ENCODE peak calls at places on chromosome 16, in four cellular contexts. One of them, this sample, is unnamed.
A peak's percentile ranks its signal among the peaks of the same experiment; 100 is the strongest.

GRCh38 chr16:9075299-9076071 is 16.0 kb upstream of the HAPSTR1 start:
- DNase-seq in foreskin fibroblast: no peak
- DNase-seq in CD4-positive, alpha-beta T cell: no peak
- DNase-seq in tibial nerve: no peak
- DNase-seq in this sample: no peak

GRCh38 chr16:82628741-82629140 is 2.0 kb downstream of the CDH13 start:
- DNase-seq in tibial nerve: no peak
- DNase-seq in CD4-positive, alpha-beta T cell: no peak
- DNase-seq in foreskin fibroblast: no peak
- DNase-seq in this sample: no peak

GRCh38 chr16:29993191-29993902 is 2.1 kb downstream of the HIRIP3 start:
- DNase-seq in foreskin fibroblast: no peak
- DNase-seq in tibial nerve: no peak
- DNase-seq in CD4-positive, alpha-beta T cell: no peak
- DNase-seq in this sample: no peak

GRCh38 chr16:57305159-57305811 is 20.8 kb upstream of the PLLP start:
- DNase-seq in CD4-positive, alpha-beta T cell: no peak
- DNase-seq in tibial nerve: no peak
- DNase-seq in foreskin fibroblast: no peak
- DNase-seq in this sample: peak; percentile 82

GRCh38 chr16:57071840-57072541 is 20.4 kb upstream of the CPNE2 start:
- DNase-seq in CD4-positive, alpha-beta T cell: no peak
- DNase-seq in foreskin fibroblast: peak; percentile 40
- DNase-seq in tibial nerve: no peak
- DNase-seq in this sample: no peak

GRCh38 chr16:66278111-66278531 is 88.4 kb upstream of the CDH5 start:
- DNase-seq in foreskin fibroblast: no peak
- DNase-seq in CD4-positive, alpha-beta T cell: no peak
- DNase-seq in tibial nerve: no peak
- DNase-seq in this sample: peak; percentile 53

GRCh38 chr16:75456971-75457370 is 7.5 kb downstream of the TMEM170A start:
- DNase-seq in tibial nerve: no peak
- DNase-seq in foreskin fibroblast: no peak
- DNase-seq in CD4-positive, alpha-beta T cell: no peak
- DNase-seq in this sample: no peak

GRCh38 chr16:75267631-75268264 is 16.3 kb upstream of the BCAR1 start:
- DNase-seq in CD4-positive, alpha-beta T cell: no peak
- DNase-seq in tibial nerve: no peak
- DNase-seq in foreskin fibroblast: no peak
- DNase-seq in this sample: peak; percentile 86

GRCh38 chr16:46961373-46962353 is 11.8 kb downstream of the DNAJA2 start:
- DNase-seq in CD4-positive, alpha-beta T cell: no peak
- DNase-seq in foreskin fibroblast: peak; percentile 20
- DNase-seq in tibial nerve: no peak
- DNase-seq in this sample: no peak

GRCh38 chr16:73020409-73020884 is 27.5 kb downstream of the ZFHX3 start:
- DNase-seq in CD4-positive, alpha-beta T cell: no peak
- DNase-seq in foreskin fibroblast: peak; percentile 97
- DNase-seq in tibial nerve: peak; percentile 73
- DNase-seq in this sample: peak; percentile 66

GRCh38 chr16:16828913-16829398 is 450.0 kb downstream of the NPIPA7 start:
- DNase-seq in CD4-positive, alpha-beta T cell: no peak
- DNase-seq in tibial nerve: no peak
- DNase-seq in foreskin fibroblast: no peak
- DNase-seq in this sample: no peak

GRCh38 chr16:72098936-72099335 is 5.3 kb downstream of the DHX38 start:
- DNase-seq in tibial nerve: no peak
- DNase-seq in foreskin fibroblast: no peak
- DNase-seq in CD4-positive, alpha-beta T cell: no peak
- DNase-seq in this sample: no peak

GRCh38 chr16:12574721-12575120 is 229.0 kb downstream of the CPPED1 start:
- DNase-seq in foreskin fibroblast: no peak
- DNase-seq in tibial nerve: no peak
- DNase-seq in CD4-positive, alpha-beta T cell: no peak
- DNase-seq in this sample: peak; percentile 64

GRCh38 chr16:82655720-82656500 is 29.1 kb downstream of the CDH13 start:
- DNase-seq in CD4-positive, alpha-beta T cell: no peak
- DNase-seq in foreskin fibroblast: no peak
- DNase-seq in tibial nerve: no peak
- DNase-seq in this sample: no peak

GRCh38 chr16:58442547-58442946 is 50.3 kb downstream of the GINS3 start:
- DNase-seq in foreskin fibroblast: no peak
- DNase-seq in CD4-positive, alpha-beta T cell: no peak
- DNase-seq in tibial nerve: no peak
- DNase-seq in this sample: no peak

GRCh38 chr16:59463776-59464175 is 729.7 kb upstream of the GOT2 start:
- DNase-seq in foreskin fibroblast: no peak
- DNase-seq in tibial nerve: no peak
- DNase-seq in CD4-positive, alpha-beta T cell: no peak
- DNase-seq in this sample: no peak

GRCh38 chr16:54936086-54936978 is 5.7 kb downstream of the IRX5 start:
- DNase-seq in foreskin fibroblast: peak; percentile 63
- DNase-seq in tibial nerve: no peak
- DNase-seq in CD4-positive, alpha-beta T cell: no peak
- DNase-seq in this sample: no peak

GRCh38 chr16:29231231-29231630 is 175.3 kb downstream of the NPIPB11 start:
- DNase-seq in foreskin fibroblast: peak; percentile 9
- DNase-seq in CD4-positive, alpha-beta T cell: no peak
- DNase-seq in tibial nerve: peak; percentile 4
- DNase-seq in this sample: peak; percentile 10

GRCh38 chr16:57277586-57277985 is 6.9 kb downstream of the PLLP start:
- DNase-seq in foreskin fibroblast: peak; percentile 47
- DNase-seq in tibial nerve: no peak
- DNase-seq in CD4-positive, alpha-beta T cell: peak; percentile 28
- DNase-seq in this sample: no peak

GRCh38 chr16:3963203-3963602 is 82.7 kb upstream of the CREBBP start:
- DNase-seq in foreskin fibroblast: no peak
- DNase-seq in tibial nerve: no peak
- DNase-seq in CD4-positive, alpha-beta T cell: peak; percentile 14
- DNase-seq in this sample: no peak

GRCh38 chr16:31706925-31707324 is 166.7 kb upstream of the ZNF267 start:
- DNase-seq in foreskin fibroblast: no peak
- DNase-seq in tibial nerve: no peak
- DNase-seq in CD4-positive, alpha-beta T cell: no peak
- DNase-seq in this sample: no peak

GRCh38 chr16:24419709-24420108 is 119.7 kb upstream of the RBBP6 start:
- DNase-seq in foreskin fibroblast: no peak
- DNase-seq in CD4-positive, alpha-beta T cell: no peak
- DNase-seq in tibial nerve: no peak
- DNase-seq in this sample: no peak

GRCh38 chr16:17365211-17365541 is 105.6 kb downstream of the XYLT1 start:
- DNase-seq in CD4-positive, alpha-beta T cell: no peak
- DNase-seq in foreskin fibroblast: no peak
- DNase-seq in tibial nerve: no peak
- DNase-seq in this sample: no peak

GRCh38 chr16:29820271-29820701 is at the start of gene MVP:
- DNase-seq in tibial nerve: peak; percentile 62
- DNase-seq in CD4-positive, alpha-beta T cell: peak; percentile 39
- DNase-seq in foreskin fibroblast: peak; percentile 77
- DNase-seq in this sample: no peak

GRCh38 chr16:83345846-83346245 is 461.9 kb upstream of the HSBP1 start:
- DNase-seq in tibial nerve: no peak
- DNase-seq in CD4-positive, alpha-beta T cell: no peak
- DNase-seq in foreskin fibroblast: no peak
- DNase-seq in this sample: no peak

GRCh38 chr16:68086336-68086821 is 1.2 kb downstream of the NFATC3 start:
- DNase-seq in tibial nerve: no peak
- DNase-seq in CD4-positive, alpha-beta T cell: no peak
- DNase-seq in foreskin fibroblast: peak; percentile 34
- DNase-seq in this sample: no peak

GRCh38 chr16:68083239-68083781 is 1.9 kb upstream of the NFATC3 start:
- DNase-seq in foreskin fibroblast: no peak
- DNase-seq in tibial nerve: no peak
- DNase-seq in CD4-positive, alpha-beta T cell: no peak
- DNase-seq in this sample: peak; percentile 71

GRCh38 chr16:68083861-68084503 is 1.2 kb upstream of the NFATC3 start:
- DNase-seq in tibial nerve: no peak
- DNase-seq in CD4-positive, alpha-beta T cell: no peak
- DNase-seq in foreskin fibroblast: peak; percentile 54
- DNase-seq in this sample: no peak

GRCh38 chr16:68085259-68086071 is at the start of gene NFATC3:
- DNase-seq in foreskin fibroblast: peak; percentile 97
- DNase-seq in tibial nerve: peak; percentile 94
- DNase-seq in CD4-positive, alpha-beta T cell: peak; percentile 97
- DNase-seq in this sample: peak; percentile 100

GRCh38 chr16:68084504-68085258 is 489 bp upstream of the NFATC3 start:
- DNase-seq in foreskin fibroblast: peak; percentile 86
- DNase-seq in tibial nerve: peak; percentile 72
- DNase-seq in CD4-positive, alpha-beta T cell: peak; percentile 65
- DNase-seq in this sample: peak; percentile 97
- TF ChIP-seq CTCF in foreskin fibroblast: no peak
- TF ChIP-seq CTCF in tibial nerve: peak; percentile 42
- TF ChIP-seq CTCF in CD4-positive, alpha-beta T cell: no peak
- TF ChIP-seq CTCF in this sample: peak; percentile 20

GRCh38 chr16:392450-393027 is 4.5 kb upstream of the NME4 start:
- DNase-seq in tibial nerve: no peak
- DNase-seq in foreskin fibroblast: no peak
- DNase-seq in CD4-positive, alpha-beta T cell: no peak
- DNase-seq in this sample: no peak
- TF ChIP-seq CTCF in tibial nerve: no peak
- TF ChIP-seq CTCF in foreskin fibroblast: no peak
- TF ChIP-seq CTCF in CD4-positive, alpha-beta T cell: no peak
- TF ChIP-seq CTCF in this sample: no peak

GRCh38 chr16:67667817-67668494 is 1.3 kb downstream of the C16orf86 start:
- DNase-seq in CD4-positive, alpha-beta T cell: peak; percentile 72
- DNase-seq in tibial nerve: peak; percentile 71
- DNase-seq in foreskin fibroblast: peak; percentile 93
- DNase-seq in this sample: peak; percentile 80
- TF ChIP-seq CTCF in CD4-positive, alpha-beta T cell: peak; percentile 74
- TF ChIP-seq CTCF in tibial nerve: peak; percentile 94
- TF ChIP-seq CTCF in foreskin fibroblast: peak; percentile 92
- TF ChIP-seq CTCF in this sample: no peak

GRCh38 chr16:10569629-10570028 is 10.8 kb downstream of the EMP2 start:
- DNase-seq in foreskin fibroblast: no peak
- DNase-seq in CD4-positive, alpha-beta T cell: no peak
- DNase-seq in tibial nerve: no peak
- DNase-seq in this sample: no peak

GRCh38 chr16:10562361-10562899 is 18.0 kb downstream of the EMP2 start:
- DNase-seq in foreskin fibroblast: no peak
- DNase-seq in CD4-positive, alpha-beta T cell: no peak
- DNase-seq in tibial nerve: no peak
- DNase-seq in this sample: no peak

GRCh38 chr16:10565167-10565566 is 15.2 kb downstream of the EMP2 start:
- DNase-seq in CD4-positive, alpha-beta T cell: no peak
- DNase-seq in tibial nerve: no peak
- DNase-seq in foreskin fibroblast: no peak
- DNase-seq in this sample: no peak

GRCh38 chr16:10564591-10564990 is 15.8 kb downstream of the EMP2 start:
- DNase-seq in CD4-positive, alpha-beta T cell: no peak
- DNase-seq in foreskin fibroblast: no peak
- DNase-seq in tibial nerve: no peak
- DNase-seq in this sample: no peak

DNA sequence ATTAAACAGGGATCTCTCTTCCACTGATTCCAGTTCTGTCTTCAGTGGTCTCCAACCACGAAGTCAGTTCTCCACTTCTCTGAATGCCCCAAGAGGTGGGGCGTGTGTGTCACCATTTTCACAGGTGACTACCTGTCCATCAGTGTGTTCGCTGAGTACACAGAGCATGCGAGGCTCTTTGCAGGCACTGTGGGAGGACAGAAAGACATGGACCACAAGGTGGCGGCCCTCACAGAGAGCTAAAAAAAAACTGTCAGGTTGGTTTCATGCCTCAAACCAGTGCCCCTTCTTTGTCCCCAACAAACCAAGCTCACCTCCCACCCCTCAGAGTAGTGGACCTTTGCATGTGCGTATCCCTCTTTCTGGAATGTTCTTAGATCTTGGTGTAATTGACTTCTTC is 13.8 kb downstream of the EMP2 start:
- DNase-seq in foreskin fibroblast: no peak
- DNase-seq in CD4-positive, alpha-beta T cell: no peak
- DNase-seq in tibial nerve: no peak
- DNase-seq in this sample: no peak
- TF ChIP-seq CTCF in foreskin fibroblast: no peak
- TF ChIP-seq CTCF in CD4-positive, alpha-beta T cell: no peak
- TF ChIP-seq CTCF in tibial nerve: no peak
- TF ChIP-seq CTCF in this sample: no peak

GRCh38 chr16:27193300-27193990 is 9.9 kb upstream of the KDM8 start:
- DNase-seq in CD4-positive, alpha-beta T cell: no peak
- DNase-seq in foreskin fibroblast: no peak
- DNase-seq in tibial nerve: no peak
- DNase-seq in this sample: no peak
- TF ChIP-seq CTCF in CD4-positive, alpha-beta T cell: no peak
- TF ChIP-seq CTCF in foreskin fibroblast: no peak
- TF ChIP-seq CTCF in tibial nerve: no peak
- TF ChIP-seq CTCF in this sample: no peak

DNA sequence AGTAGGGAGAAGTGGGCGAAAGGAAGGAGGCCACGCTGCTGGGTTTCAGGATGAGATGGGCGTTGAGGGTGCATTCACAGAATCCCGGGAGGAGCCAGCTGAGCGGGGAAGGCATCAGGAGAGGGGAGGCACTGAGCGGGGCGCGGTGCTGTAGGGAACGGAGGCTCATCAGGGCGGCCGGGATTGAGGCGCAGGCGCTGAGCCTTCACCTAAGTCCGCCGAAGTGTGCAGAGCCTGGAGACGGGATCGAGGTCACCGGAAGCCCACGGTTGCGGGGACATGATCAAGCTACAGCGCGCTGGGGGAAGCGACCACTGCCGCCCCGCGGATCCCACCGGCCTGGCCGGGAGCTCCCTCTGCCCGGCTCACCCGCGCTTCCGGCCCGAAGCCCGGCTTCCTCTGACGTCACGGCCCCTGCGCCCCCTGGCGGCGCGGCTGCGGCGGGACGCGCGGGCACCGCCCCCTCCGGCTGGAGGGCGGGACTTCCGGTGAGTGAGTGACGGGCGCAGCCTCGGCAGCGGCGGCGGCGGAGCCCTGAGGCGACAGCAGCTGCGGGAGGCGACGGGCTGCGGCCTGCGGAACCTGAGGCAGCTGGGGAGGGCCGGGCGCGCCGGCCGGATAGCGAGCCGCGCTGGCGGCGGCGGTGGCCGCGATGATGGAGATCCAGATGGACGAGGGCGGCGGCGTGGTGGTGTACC is at the start of gene MAPK8IP3:
- DNase-seq in CD4-positive, alpha-beta T cell: peak; percentile 91
- DNase-seq in foreskin fibroblast: peak; percentile 83
- DNase-seq in tibial nerve: peak; percentile 89
- DNase-seq in this sample: peak; percentile 98
- TF ChIP-seq CTCF in CD4-positive, alpha-beta T cell: peak; percentile 70
- TF ChIP-seq CTCF in foreskin fibroblast: peak; percentile 52
- TF ChIP-seq CTCF in tibial nerve: peak; percentile 100
- TF ChIP-seq CTCF in this sample: peak; percentile 8

GRCh38 chr16:49704586-49705155 is 151.2 kb downstream of the ZNF423 start:
- DNase-seq in tibial nerve: no peak
- DNase-seq in CD4-positive, alpha-beta T cell: no peak
- DNase-seq in foreskin fibroblast: no peak
- DNase-seq in this sample: no peak
- TF ChIP-seq CTCF in tibial nerve: no peak
- TF ChIP-seq CTCF in CD4-positive, alpha-beta T cell: no peak
- TF ChIP-seq CTCF in foreskin fibroblast: no peak
- TF ChIP-seq CTCF in this sample: no peak

DNA sequence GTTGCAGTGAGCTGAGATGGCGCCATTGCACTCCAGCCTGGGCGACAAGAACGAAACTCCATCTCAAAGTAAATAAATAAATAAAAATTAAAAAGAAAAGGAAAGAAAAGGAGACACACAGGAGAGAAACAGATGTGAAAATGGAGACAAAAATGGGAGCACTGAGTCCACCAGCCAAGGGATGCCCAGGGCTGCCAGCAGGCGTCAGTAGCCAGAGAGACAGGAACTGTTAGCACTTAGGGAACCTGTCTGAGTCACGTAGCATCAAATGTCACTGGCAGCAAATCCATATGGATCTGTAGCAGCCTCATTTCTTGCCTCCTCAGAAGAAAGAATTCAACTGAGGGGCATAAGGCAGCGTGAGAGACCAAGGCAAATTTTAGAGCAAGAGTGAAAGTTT is 79.7 kb downstream of the CYLD start:
- DNase-seq in CD4-positive, alpha-beta T cell: no peak
- DNase-seq in foreskin fibroblast: no peak
- DNase-seq in tibial nerve: no peak
- DNase-seq in this sample: no peak
- TF ChIP-seq CTCF in CD4-positive, alpha-beta T cell: no peak
- TF ChIP-seq CTCF in foreskin fibroblast: peak; percentile 2
- TF ChIP-seq CTCF in tibial nerve: no peak
- TF ChIP-seq CTCF in this sample: no peak